ENCODE peak calls at places on chromosome 13, in ten cellular contexts. W is endothelial cell; M is fibroblast of the aortic adventitia; I is HFF-Myc; Q is stimulated activated naive CD8-positive, alpha-beta T cell treated with anti-CD3 and anti-CD28 coated beads, Interleukin-15, amount 100 ng/mL, for 72 hours; O is AG20443; B is activated CD4-positive, alpha-beta T cell treated with anti-CD3 and anti-CD28 coated beads for 48 hours; N is AG09309; R is activated T-cell treated with anti-CD3 and anti-CD28 coated beads, Interleukin-2, amount 50 U/mL, for 72 hours; X is IMR-90. P is an unnamed sample.
A peak's percentile ranks its signal among the peaks of the same experiment; 100 is the strongest.

GRCh38 chr13:25988655-25989054 is 63.2 kb downstream of the SHISA2 start:
- DNase-seq in W (no peak), M (no peak), I (no peak), Q (no peak), O (peak; percentile 54), B (no peak), N (no peak), R (no peak), X (no peak), P (no peak)

GRCh38 chr13:39602277-39602613 is 748 bp downstream of the LHFPL6 start:
- DNase-seq in W (no peak), M (no peak), I (no peak), Q (no peak), O (no peak), B (no peak), N (no peak), R (peak; percentile 13), X (no peak), P (no peak)

GRCh38 chr13:94119360-94119936 is 360.0 kb downstream of the DCT start:
- DNase-seq in W (no peak), M (no peak), I (no peak), Q (no peak), O (no peak), B (no peak), N (no peak), R (no peak), X (no peak), P (no peak)

GRCh38 chr13:27172495-27172842 is 858 bp upstream of the USP12 start:
- DNase-seq in W (no peak), M (no peak), I (no peak), Q (no peak), O (peak; percentile 19), B (no peak), N (no peak), R (no peak), X (peak; percentile 63), P (peak; percentile 37)

GRCh38 chr13:106466691-106467405 is 68.6 kb downstream of the EFNB2 start:
- DNase-seq in W (no peak), M (no peak), I (no peak), Q (no peak), O (no peak), B (no peak), N (no peak), R (no peak), X (no peak), P (no peak)

GRCh38 chr13:110953833-110954532 is 39.1 kb upstream of the ANKRD10 start:
- DNase-seq in W (no peak), M (no peak), I (no peak), Q (no peak), O (no peak), B (no peak), N (no peak), R (no peak), X (no peak), P (no peak)

GRCh38 chr13:32426191-32426980 is 1.5 kb downstream of the N4BP2L1 start:
- DNase-seq in W (no peak), M (peak; percentile 9), I (no peak), Q (peak; percentile 40), O (peak; percentile 21), B (peak; percentile 42), N (no peak), R (peak; percentile 43), X (no peak), P (no peak)

GRCh38 chr13:42041684-42042035 is 6.8 kb upstream of the DGKH start:
- DNase-seq in W (peak; percentile 64), M (peak; percentile 72), I (no peak), Q (no peak), O (peak; percentile 75), B (peak; percentile 13), N (no peak), R (no peak), X (peak; percentile 63), P (peak; percentile 66)

GRCh38 chr13:111640476-111640875 is 320.0 kb downstream of the TEX29 start:
- DNase-seq in W (no peak), M (no peak), I (no peak), Q (no peak), O (no peak), B (no peak), N (no peak), R (no peak), X (no peak), P (no peak)

GRCh38 chr13:34030782-34031181 is 212.8 kb downstream of the RFC3 start:
- DNase-seq in W (no peak), M (no peak), I (no peak), Q (no peak), O (no peak), B (no peak), N (no peak), R (no peak), X (no peak), P (peak; percentile 36)

GRCh38 chr13:44206429-44206828 is 167.2 kb upstream of the SERP2 start:
- DNase-seq in W (no peak), M (no peak), I (no peak), Q (no peak), O (no peak), B (no peak), N (no peak), R (no peak), X (no peak), P (no peak)

GRCh38 chr13:104773775-104774174 is 1707.6 kb upstream of the SLC10A2 start:
- DNase-seq in W (peak; percentile 5), M (peak; percentile 10), I (no peak), Q (no peak), O (peak; percentile 21), B (no peak), N (no peak), R (no peak), X (peak; percentile 54), P (peak; percentile 2)

GRCh38 chr13:106391271-106391670 is 144.2 kb downstream of the EFNB2 start:
- DNase-seq in W (no peak), M (no peak), I (no peak), Q (no peak), O (no peak), B (no peak), N (no peak), R (no peak), X (no peak), P (no peak)

GRCh38 chr13:51733656-51734334 is 70.2 kb downstream of the DHRS12 start:
- DNase-seq in W (no peak), M (peak; percentile 21), I (no peak), Q (no peak), O (peak; percentile 20), B (no peak), N (no peak), R (no peak), X (peak; percentile 15), P (no peak)

GRCh38 chr13:20815469-20815868 is 41.7 kb upstream of the EEF1AKMT1 start:
- DNase-seq in W (no peak), M (peak; percentile 35), I (no peak), Q (no peak), O (no peak), B (no peak), N (no peak), R (no peak), X (peak; percentile 15), P (no peak)

GRCh38 chr13:111005808-111006494 is 91.1 kb upstream of the ANKRD10 start:
- DNase-seq in W (no peak), M (peak; percentile 65), I (no peak), Q (no peak), O (peak; percentile 53), B (no peak), N (no peak), R (no peak), X (peak; percentile 43), P (peak; percentile 30)

GRCh38 chr13:51942189-51942588 is 69.1 kb downstream of the ATP7B start:
- DNase-seq in W (no peak), M (no peak), I (no peak), Q (no peak), O (no peak), B (peak; percentile 19), N (no peak), R (no peak), X (no peak), P (no peak)

GRCh38 chr13:63409791-63410351 is 1994.2 kb upstream of the PCDH20 start:
- DNase-seq in W (no peak), M (no peak), I (no peak), Q (no peak), O (no peak), B (no peak), N (no peak), R (no peak), X (no peak), P (peak; percentile 70)

GRCh38 chr13:26679411-26679810 is 81.2 kb downstream of the GPR12 start:
- DNase-seq in W (no peak), M (peak; percentile 69), I (no peak), Q (no peak), O (peak; percentile 61), B (no peak), N (no peak), R (no peak), X (peak; percentile 81), P (peak; percentile 50)

GRCh38 chr13:92719868-92720267 is 506.7 kb upstream of the GPC6 start:
- DNase-seq in W (no peak), M (no peak), I (no peak), Q (no peak), O (no peak), B (no peak), N (no peak), R (no peak), X (no peak), P (no peak)

GRCh38 chr13:57437587-57437986 is 194.0 kb upstream of the PCDH17 start:
- DNase-seq in W (no peak), M (no peak), I (no peak), Q (no peak), O (no peak), B (no peak), N (no peak), R (no peak), X (no peak), P (no peak)

GRCh38 chr13:35499131-35500051 is 22.9 kb upstream of the MAB21L1 start:
- DNase-seq in W (no peak), M (no peak), I (no peak), Q (no peak), O (no peak), B (no peak), N (no peak), R (no peak), X (no peak), P (no peak)

GRCh38 chr13:27619711-27620376 is 485 bp downstream of the LNX2 start:
- DNase-seq in W (peak; percentile 57), M (peak; percentile 32), I (no peak), Q (peak; percentile 43), O (peak; percentile 71), B (peak; percentile 55), N (no peak), R (peak; percentile 45), X (peak; percentile 21), P (peak; percentile 20)

GRCh38 chr13:31904941-31905824 is 126.4 kb upstream of the FRY start:
- DNase-seq in W (no peak), M (no peak), I (no peak), Q (no peak), O (no peak), B (no peak), N (no peak), R (no peak), X (no peak), P (no peak)

GRCh38 chr13:51397262-51397933 is 55.4 kb downstream of the INTS6 start:
- DNase-seq in W (no peak), M (peak; percentile 80), I (peak; percentile 6), Q (no peak), O (peak; percentile 85), B (no peak), N (peak; percentile 37), R (no peak), X (peak; percentile 80), P (peak; percentile 92)

GRCh38 chr13:27336005-27336673 is 65.5 kb downstream of the RASL11A start:
- DNase-seq in W (no peak), M (peak; percentile 61), I (no peak), Q (no peak), O (no peak), B (no peak), N (peak; percentile 34), R (no peak), X (peak; percentile 87), P (no peak)

GRCh38 chr13:99385161-99385560 is 78.0 kb upstream of the GPR183 start:
- DNase-seq in W (no peak), M (no peak), I (no peak), Q (peak; percentile 10), O (no peak), B (no peak), N (no peak), R (no peak), X (no peak), P (no peak)

GRCh38 chr13:34647379-34647778 is 294.7 kb upstream of the NBEA start:
- DNase-seq in W (no peak), M (no peak), I (no peak), Q (no peak), O (no peak), B (no peak), N (no peak), R (no peak), X (no peak), P (no peak)

P was measured in fibroblast of gingiva.